ENCODE peak calls at places on chromosomes 2 and 18, in four cellular contexts. W is A549, N is HepG2, V is K562. G is an unnamed sample.

GRCh38 chr2:239015769-239016675 is 168.1 kb downstream of the TWIST2 start:
- DNase-seq in W (no peak), N (no peak), V (no peak), G (no peak)

GRCh38 chr2:88184762-88185161 is 14.6 kb downstream of the THNSL2 start:
- DNase-seq in W (no peak), N (no peak), V (no peak), G (no peak)

GRCh38 chr2:200703132-200703925 is 108.4 kb upstream of the BZW1 start:
- DNase-seq in W (peak), N (peak), V (no peak), G (no peak)

GRCh38 chr18:31679133-31679731 is 5.1 kb downstream of the B4GALT6 start:
- DNase-seq in W (peak), N (no peak), V (no peak), G (no peak)

GRCh38 chr2:177164584-177165052 is 48.0 kb upstream of the HNRNPA3 start:
- DNase-seq in W (peak), N (peak), V (peak), G (peak)

GRCh38 chr2:71932780-71933466 is 214.7 kb downstream of the CYP26B1 start:
- DNase-seq in W (no peak), N (no peak), V (peak), G (peak)

GRCh38 chr18:74951165-74951760 is 257.7 kb downstream of the PTGR3 start:
- DNase-seq in W (peak), N (peak), V (no peak), G (no peak)

GRCh38 chr2:206083602-206084467 is 2.1 kb downstream of the INO80D start:
- DNase-seq in W (no peak), N (no peak), V (no peak), G (peak)

GRCh38 chr18:57801379-57802165 is 1.5 kb downstream of the ATP8B1 start:
- DNase-seq in W (no peak), N (no peak), V (no peak), G (peak)

GRCh38 chr2:142973160-142973821 is 95.8 kb downstream of the KYNU start:
- DNase-seq in W (no peak), N (no peak), V (no peak), G (no peak)

GRCh38 chr2:36507408-36507812 is 90.6 kb downstream of the FEZ2 start:
- DNase-seq in W (peak), N (peak), V (peak), G (peak)

GRCh38 chr18:31942301-31942998 is 478 bp downstream of the TRAPPC8 start:
- DNase-seq in W (peak), N (no peak), V (peak), G (no peak)

GRCh38 chr2:75894170-75894569 is 183.5 kb upstream of the GCFC2 start:
- DNase-seq in W (no peak), N (no peak), V (no peak), G (no peak)

GRCh38 chr18:12838178-12838634 is 45.8 kb downstream of the PTPN2 start:
- DNase-seq in W (peak), N (peak), V (peak), G (no peak)

GRCh38 chr2:41283079-41283765 is 764.6 kb upstream of the PKDCC start:
- DNase-seq in W (no peak), N (no peak), V (no peak), G (no peak)

GRCh38 chr2:219615894-219616293 is 11.5 kb upstream of the SLC4A3 start:
- DNase-seq in W (no peak), N (no peak), V (no peak), G (no peak)

GRCh38 chr2:237025090-237025865 is 60.4 kb upstream of the COPS8 start:
- DNase-seq in W (peak), N (peak), V (no peak), G (no peak)

GRCh38 chr2:37720533-37721218 is 49.2 kb upstream of the CDC42EP3 start:
- DNase-seq in W (no peak), N (no peak), V (no peak), G (no peak)

GRCh38 chr2:120531863-120532600 is 186.1 kb downstream of the INHBB start:
- DNase-seq in W (no peak), N (no peak), V (no peak), G (no peak)

GRCh38 chr2:214203199-214203598 is 207.7 kb upstream of the VWC2L start:
- DNase-seq in W (no peak), N (no peak), V (no peak), G (no peak)

GRCh38 chr2:156908825-156909224 is 348.7 kb upstream of the GALNT5 start:
- DNase-seq in W (no peak), N (no peak), V (no peak), G (no peak)

GRCh38 chr2:177625744-177626655 is 233.4 kb downstream of the AGPS start:
- DNase-seq in W (no peak), N (no peak), V (peak), G (no peak)

GRCh38 chr2:61537590-61538178 is 472 bp downstream of the XPO1 start:
- DNase-seq in W (no peak), N (no peak), V (no peak), G (no peak)

GRCh38 chr18:60322591-60322990 is 50.0 kb downstream of the MC4R start:
- DNase-seq in W (no peak), N (no peak), V (no peak), G (no peak)

GRCh38 chr18:7784171-7784570 is 217.1 kb downstream of the PTPRM start:
- DNase-seq in W (no peak), N (no peak), V (no peak), G (no peak)

GRCh38 chr2:122754561-122754960 is 999.1 kb downstream of the TSN start:
- DNase-seq in W (no peak), N (no peak), V (no peak), G (no peak)

GRCh38 chr2:235170016-235170415 is 218.2 kb downstream of the SH3BP4 start:
- DNase-seq in W (no peak), N (no peak), V (no peak), G (no peak)

GRCh38 chr2:127664065-127664894 is 11.1 kb downstream of the LIMS2 start:
- DNase-seq in W (no peak), N (no peak), V (no peak), G (no peak)

GRCh38 chr2:178128836-178129630 is 16.8 kb downstream of the RBM45 start:
- DNase-seq in W (no peak), N (no peak), V (no peak), G (no peak)

GRCh38 chr2:46032161-46032813 is 264.9 kb upstream of the EPAS1 start:
- DNase-seq in W (no peak), N (no peak), V (no peak), G (no peak)

DNA sequence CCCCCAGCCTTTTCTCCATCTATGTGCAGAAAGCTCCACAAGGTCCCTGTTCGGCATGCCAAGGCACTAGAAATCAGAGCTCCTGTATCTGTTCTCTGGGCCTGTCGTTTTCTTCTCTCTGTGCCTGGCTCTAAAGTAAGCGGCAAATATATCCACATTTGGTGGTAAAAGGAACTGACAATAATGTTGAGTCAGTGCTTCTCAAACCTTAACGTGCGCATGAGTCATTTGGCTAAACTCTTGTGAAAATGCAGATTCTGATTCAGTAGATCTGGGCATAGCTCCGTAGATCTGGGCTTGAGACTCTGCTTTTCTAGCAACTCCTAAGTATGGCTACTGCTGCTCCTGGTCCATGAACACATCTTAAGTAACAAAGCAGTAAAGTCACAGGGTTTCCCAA is 16.5 kb upstream of the ACSL3 start:
- DNase-seq in W (peak), N (no peak), V (no peak), G (no peak)
- TF ChIP-seq RNF2 in W (no peak), N (no peak), V (no peak), G (no peak)

DNA sequence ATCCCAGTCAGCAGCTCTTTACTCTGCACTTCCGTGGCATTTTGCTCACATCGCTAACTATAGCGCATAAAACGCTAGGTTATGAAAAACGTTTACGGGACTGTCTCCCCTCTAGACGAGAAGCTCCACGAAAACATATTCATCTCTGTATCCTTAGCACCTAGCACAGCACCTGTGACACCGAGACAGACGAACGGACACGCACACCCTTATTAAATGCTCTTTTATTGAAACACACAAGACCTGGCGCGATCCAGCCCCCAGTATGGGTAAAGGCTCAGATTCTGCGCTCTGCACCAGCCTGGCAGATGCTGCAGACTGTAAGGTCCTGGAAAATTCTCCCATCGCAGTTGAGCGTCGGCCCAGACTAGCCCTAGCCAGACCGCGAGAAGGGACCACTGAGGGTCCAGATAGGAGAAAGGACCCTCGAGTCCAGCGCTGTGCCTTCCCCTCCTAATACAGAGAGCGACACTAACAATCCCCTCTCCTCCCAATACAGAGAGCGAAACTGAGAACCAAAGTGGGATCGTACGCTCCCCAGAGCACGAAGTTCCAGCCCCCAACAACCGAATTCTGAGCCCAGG is 638 bp downstream of the NBAS start:
- DNase-seq in W (peak), N (peak), V (no peak), G (peak)
- TF ChIP-seq RNF2 in W (no peak), N (no peak), V (no peak), G (no peak)

GRCh38 chr2:64601027-64601767 is 52.5 kb downstream of the SERTAD2 start:
- DNase-seq in W (no peak), N (no peak), V (no peak), G (no peak)
- TF ChIP-seq RNF2 in W (no peak), N (no peak), V (no peak), G (no peak)

DNA sequence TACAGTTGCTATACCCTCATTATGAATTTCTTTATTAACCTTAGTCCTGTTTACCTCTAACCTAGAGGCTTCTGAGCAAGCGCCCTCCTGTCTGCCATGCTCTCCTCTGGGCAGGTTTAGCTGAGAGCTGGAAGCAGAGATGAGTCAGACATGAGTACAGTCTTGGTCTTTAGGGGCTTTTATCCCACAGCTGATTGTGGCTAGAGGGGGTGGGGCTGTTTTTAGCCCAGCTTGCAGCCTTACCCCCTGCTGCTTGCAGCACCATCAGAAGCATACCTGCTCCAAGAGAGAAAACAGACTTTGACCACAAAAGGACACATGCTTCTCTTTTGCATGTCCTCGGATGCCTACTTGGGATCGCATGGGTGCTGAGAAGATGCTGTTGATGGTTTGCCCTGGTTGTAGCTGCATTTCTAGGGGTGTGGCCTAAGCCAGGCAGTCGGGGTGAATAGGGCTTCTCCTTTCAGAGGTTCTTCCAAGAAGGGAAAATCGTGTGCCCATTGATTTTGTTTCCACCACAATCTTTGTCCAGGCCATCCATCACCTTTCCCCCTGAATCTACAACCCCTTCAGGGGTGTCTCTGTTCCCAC is 115.0 kb upstream of the LGALSL start:
- DNase-seq in W (no peak), N (no peak), V (no peak), G (no peak)
- TF ChIP-seq RNF2 in W (no peak), N (no peak), V (no peak), G (no peak)

GRCh38 chr2:40168032-40168431 is 283.9 kb downstream of the SLC8A1 start:
- DNase-seq in W (no peak), N (peak), V (no peak), G (no peak)
- TF ChIP-seq RNF2 in W (no peak), N (no peak), V (no peak), G (no peak)

GRCh38 chr2:104321141-104321799 is 532.6 kb upstream of the POU3F3 start:
- DNase-seq in W (no peak), N (no peak), V (no peak), G (no peak)
- TF ChIP-seq RNF2 in W (no peak), N (no peak), V (no peak), G (no peak)